ENCODE peak calls at places on chromosomes 12 and 14, in four cellular contexts. Z is cardiac fibroblast, T is PC-3, F is mesendoderm. B is an unnamed sample.

GRCh38 chr12:27707216-27707615 is 3.4 kb upstream of the MRPS35 start:
- DNase-seq in Z (no peak), T (no peak), F (no peak), B (no peak)

GRCh38 chr14:92846162-92846897 is 52.2 kb downstream of the GOLGA5 start:
- DNase-seq in F (no peak), Z (peak; percentile 77), T (peak; percentile 46), B (no peak)

GRCh38 chr12:17588968-17589367 is 501.0 kb downstream of the RERGL start:
- DNase-seq in Z (no peak), T (peak; percentile 70), F (peak; percentile 80), B (no peak)

GRCh38 chr12:6792522-6793201 is 3.3 kb downstream of the CD4 start:
- DNase-seq in Z (peak; percentile 23), F (no peak), T (no peak), B (no peak)

GRCh38 chr12:93468008-93468371 is 676 bp downstream of the MRPL42 start:
- DNase-seq in T (no peak), F (no peak), Z (no peak), B (no peak)

GRCh38 chr14:28294834-28295440 is 471.6 kb upstream of the FOXG1 start:
- DNase-seq in Z (peak; percentile 63), F (peak; percentile 64), T (peak; percentile 60), B (peak; percentile 8)

GRCh38 chr14:25007832-25008231 is 42.1 kb downstream of the STXBP6 start:
- DNase-seq in Z (no peak), F (no peak), T (no peak), B (no peak)

GRCh38 chr12:62250671-62251608 is 9.3 kb upstream of the USP15 start:
- DNase-seq in T (no peak), F (peak; percentile 23), Z (peak; percentile 87), B (no peak)

GRCh38 chr12:31496257-31496656 is 94.7 kb downstream of the DENND5B start:
- DNase-seq in T (no peak), F (no peak), Z (no peak), B (no peak)

GRCh38 chr12:1044697-1045096 is 53.7 kb downstream of the ERC1 start:
- DNase-seq in T (peak; percentile 77), Z (peak; percentile 29), F (no peak), B (peak; percentile 18)

GRCh38 chr14:94636744-94637412 is 24.7 kb downstream of the SERPINA3 start:
- DNase-seq in F (peak; percentile 29), Z (peak; percentile 18), T (no peak), B (no peak)

GRCh38 chr14:73744874-73745529 is 30.8 kb upstream of the PNMA1 start:
- DNase-seq in F (no peak), T (peak; percentile 91), Z (no peak), B (no peak)

GRCh38 chr12:111438501-111438900 is 32.8 kb downstream of the SH2B3 start:
- DNase-seq in F (peak; percentile 35), Z (peak; percentile 61), T (peak; percentile 23), B (no peak)

GRCh38 chr12:22709292-22709691 is 84.3 kb downstream of the ETNK1 start:
- DNase-seq in Z (peak; percentile 15), F (peak; percentile 74), T (peak; percentile 46), B (no peak)

GRCh38 chr12:54605138-54605970 is 16.9 kb upstream of the PPP1R1A start:
- DNase-seq in Z (no peak), T (no peak), F (no peak), B (no peak)

GRCh38 chr14:96062010-96062409 is 22.8 kb downstream of the C14orf132 start:
- DNase-seq in Z (no peak), F (no peak), T (no peak), B (no peak)

GRCh38 chr12:121287267-121287954 is 9.1 kb downstream of the CAMKK2 start:
- DNase-seq in T (no peak), Z (peak; percentile 21), F (peak; percentile 60), B (no peak)

GRCh38 chr14:52059614-52060013 is 9.2 kb downstream of the NID2 start:
- DNase-seq in F (no peak), Z (no peak), T (no peak), B (no peak)

GRCh38 chr14:69107407-69108003 is 45.4 kb downstream of the DCAF5 start:
- DNase-seq in F (peak; percentile 79), T (peak; percentile 85), Z (peak; percentile 79), B (peak; percentile 39)

GRCh38 chr12:5402009-5402408 is 29.9 kb upstream of the NTF3 start:
- DNase-seq in Z (no peak), F (no peak), T (no peak), B (no peak)

GRCh38 chr14:104116544-104117340 is 21.6 kb upstream of the KIF26A start:
- DNase-seq in F (no peak), Z (no peak), T (peak; percentile 83), B (no peak)

GRCh38 chr14:77041837-77042557 is 13.5 kb upstream of the IRF2BPL start:
- DNase-seq in Z (peak; percentile 96), T (peak; percentile 94), F (no peak), B (no peak)

GRCh38 chr12:6345319-6346071 is 3.6 kb upstream of the TNFRSF1A start:
- DNase-seq in Z (peak; percentile 98), F (no peak), T (peak; percentile 83), B (no peak)

GRCh38 chr14:32370720-32371119 is 41.6 kb downstream of the AKAP6 start:
- DNase-seq in Z (peak; percentile 49), T (peak; percentile 89), F (no peak), B (no peak)

GRCh38 chr14:74620497-74620921 is 8.5 kb upstream of the LTBP2 start:
- DNase-seq in F (peak; percentile 94), T (peak; percentile 93), Z (peak; percentile 67), B (no peak)

GRCh38 chr14:99627100-99627499 is 17.8 kb upstream of the HHIPL1 start:
- DNase-seq in T (no peak), Z (no peak), F (no peak), B (no peak)

GRCh38 chr12:2013527-2014223 is 9.4 kb upstream of the DCP1B start:
- DNase-seq in Z (peak; percentile 62), F (peak; percentile 68), T (no peak), B (no peak)

GRCh38 chr14:75939200-75939599 is 42.6 kb downstream of the TGFB3 start:
- DNase-seq in F (no peak), Z (no peak), T (peak; percentile 54), B (no peak)

GRCh38 chr12:63302269-63302940 is 151.4 kb upstream of the AVPR1A start:
- DNase-seq in T (no peak), F (peak; percentile 23), Z (no peak), B (no peak)

GRCh38 chr14:101034986-101035385 is 131.5 kb upstream of the RTL1 start:
- DNase-seq in Z (no peak), T (no peak), F (no peak), B (no peak)

GRCh38 chr14:56294125-56294524 is 175.9 kb downstream of the PELI2 start:
- DNase-seq in Z (no peak), F (peak; percentile 50), T (peak; percentile 51), B (no peak)

GRCh38 chr12:1920971-1921370 is 2.5 kb upstream of the CACNA2D4 start:
- DNase-seq in F (no peak), T (no peak), Z (no peak), B (no peak)

GRCh38 chr12:131673519-131674265 is 37.2 kb upstream of the SFSWAP start:
- DNase-seq in F (no peak), Z (no peak), T (peak; percentile 78), B (no peak)

GRCh38 chr14:94288610-94289465 is 4.2 kb downstream of the SERPINA10 start:
- DNase-seq in T (no peak), F (peak; percentile 40), Z (no peak), B (no peak)

GRCh38 chr14:63496837-63497400 is 46.3 kb downstream of the PPP2R5E start:
- DNase-seq in Z (no peak), T (no peak), F (no peak), B (no peak)

GRCh38 chr12:21860128-21860527 is 81.1 kb downstream of the ABCC9 start:
- DNase-seq in Z (no peak), T (no peak), F (no peak), B (no peak)

GRCh38 chr14:55130194-55130550 is 1.1 kb downstream of the LGALS3 start:
- DNase-seq in F (peak; percentile 60), T (peak; percentile 97), Z (no peak), B (no peak)

GRCh38 chr14:55133416-55133815 is 4.4 kb downstream of the LGALS3 start:
- DNase-seq in F (no peak), T (no peak), Z (peak; percentile 64), B (no peak)

GRCh38 chr14:55129086-55129427 is at the start of gene LGALS3:
- DNase-seq in Z (peak; percentile 84), T (peak; percentile 92), F (peak; percentile 51), B (no peak)

GRCh38 chr14:55129428-55130193 is 559 bp downstream of the LGALS3 start:
- DNase-seq in F (peak; percentile 60), Z (peak; percentile 73), T (peak; percentile 84), B (no peak)

GRCh38 chr14:55131782-55132181 is 2.7 kb downstream of the LGALS3 start:
- DNase-seq in Z (peak; percentile 49), F (no peak), T (peak; percentile 33), B (no peak)
- H3K4me3 ChIP-seq in Z (peak overlapping the region; percentile 4), F (no peak overlapping the region), T (peak overlapping the region; percentile 73), B (no peak overlapping the region)

DNA sequence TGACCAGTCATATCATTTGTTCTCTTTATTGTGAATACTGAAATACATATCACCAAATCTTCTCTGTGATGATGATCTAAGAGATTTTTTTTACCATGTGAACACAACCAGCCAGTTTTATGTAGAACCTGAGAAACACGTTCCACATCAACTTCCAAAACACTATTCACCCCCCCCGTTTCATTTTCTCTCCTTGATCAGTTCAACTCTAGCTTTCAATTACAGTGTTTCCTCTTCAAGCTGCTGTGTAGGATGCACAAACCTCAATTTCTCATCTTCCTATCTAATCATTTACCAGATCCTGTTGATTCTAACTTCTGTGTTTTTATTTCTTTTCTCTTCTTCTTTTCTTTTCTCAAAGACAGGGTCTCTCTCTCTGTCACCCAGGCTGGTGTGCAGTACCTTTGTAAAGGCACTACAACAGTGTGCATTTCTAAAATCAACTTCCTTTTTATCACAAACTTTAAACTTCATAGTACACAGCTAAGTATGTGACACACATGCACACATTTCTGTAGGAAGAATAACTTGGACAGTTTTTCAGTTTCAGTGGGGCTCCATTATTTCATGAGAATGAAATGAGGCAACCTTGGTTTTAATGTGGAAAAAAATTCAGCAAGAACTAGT is 149.9 kb upstream of the FBXO33 start:
- DNase-seq in Z (no peak), F (no peak), T (no peak), B (no peak)
- H3K4me3 ChIP-seq in Z (no peak overlapping the region), F (no peak overlapping the region), T (no peak overlapping the region), B (no peak overlapping the region)

GRCh38 chr12:124456652-124457152 is 110.7 kb downstream of the NCOR2 start:
- DNase-seq in F (no peak), Z (no peak), T (no peak), B (no peak)
- H3K4me3 ChIP-seq in F (no peak overlapping the region), Z (no peak overlapping the region), T (no peak overlapping the region), B (no peak overlapping the region)

DNA sequence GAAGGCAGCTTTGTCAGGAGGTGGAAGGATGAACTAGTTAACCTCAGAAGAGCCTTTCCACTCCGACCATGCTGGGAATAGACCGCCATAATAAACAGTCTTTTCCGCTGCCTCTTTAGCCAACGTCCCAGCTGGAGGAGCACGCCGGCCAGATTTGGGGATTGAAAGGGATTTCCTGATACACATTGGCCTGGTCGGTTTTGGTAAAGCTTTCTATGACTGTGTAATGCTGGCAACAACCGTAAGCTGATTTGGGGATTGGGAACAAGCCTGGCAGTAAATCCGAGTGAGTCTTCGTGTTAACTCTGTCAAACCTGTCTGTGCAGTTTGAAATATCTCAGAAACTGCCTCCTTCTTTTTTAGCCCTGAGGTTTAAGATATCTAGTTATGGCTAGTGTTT is 87.0 kb downstream of the DAD1 start:
- DNase-seq in T (peak; percentile 39), F (no peak), Z (no peak), B (no peak)
- H3K4me3 ChIP-seq in T (no peak overlapping the region), F (no peak overlapping the region), Z (no peak overlapping the region), B (no peak overlapping the region)

GRCh38 chr12:57229041-57229633 is 374 bp upstream of the SHMT2 start:
- DNase-seq in F (no peak), T (no peak), Z (peak; percentile 31), B (no peak)
- H3K4me3 ChIP-seq in F (no peak overlapping the region), T (peak overlapping the region; percentile 88), Z (peak overlapping the region; percentile 66), B (peak overlapping the region; percentile 84)

B was measured in SK-N-MC.